ENCODE peak calls at places on chromosomes 7 and 10, in six cellular contexts. O, D, Z, P, H and L are unnamed samples.

GRCh38 chr10:71939861-71940474 is 24.2 kb upstream of the CHST3 start:
- DNase-seq in O (no peak), D (no peak), Z (no peak), P (no peak), H (no peak), L (no peak)

GRCh38 chr7:131031100-131031868 is 296.4 kb upstream of the MKLN1 start:
- DNase-seq in O (no peak), D (no peak), Z (no peak), P (no peak), H (no peak), L (no peak)

GRCh38 chr10:31952066-31952465 is 23.4 kb upstream of the ARHGAP12 start:
- DNase-seq in O (no peak), D (no peak), Z (no peak), P (no peak), H (no peak), L (no peak)

GRCh38 chr10:63256047-63256773 is 123.1 kb downstream of the NRBF2 start:
- DNase-seq in O (no peak), D (no peak), Z (no peak), P (no peak), H (no peak), L (no peak)

GRCh38 chr10:11208908-11209809 is 191.5 kb downstream of the CELF2 start:
- DNase-seq in O (no peak), D (no peak), Z (no peak), P (no peak), H (no peak), L (no peak)

GRCh38 chr7:128911441-128912031 is 1.0 kb upstream of the KCP start:
- DNase-seq in O (no peak), D (no peak), Z (no peak), P (no peak), H (peak), L (peak)

GRCh38 chr7:36366649-36367560 is 22.8 kb upstream of the ANLN start:
- DNase-seq in O (peak), D (peak), Z (peak), P (peak), H (peak), L (peak)

GRCh38 chr10:123275183-123275549 is 121.0 kb downstream of the BUB3 start:
- DNase-seq in O (no peak), D (no peak), Z (no peak), P (no peak), H (no peak), L (no peak)

GRCh38 chr7:55048221-55048859 is 29.5 kb downstream of the EGFR start:
- DNase-seq in O (peak), D (peak), Z (no peak), P (no peak), H (no peak), L (no peak)

GRCh38 chr7:155824195-155824915 is 12.1 kb upstream of the SHH start:
- DNase-seq in O (no peak), D (no peak), Z (no peak), P (no peak), H (no peak), L (peak)

GRCh38 chr10:28963539-28964221 is 286.4 kb downstream of the BAMBI start:
- DNase-seq in O (no peak), D (no peak), Z (no peak), P (no peak), H (no peak), L (no peak)

GRCh38 chr10:43226851-43227845 is 39.7 kb downstream of the RASGEF1A start:
- DNase-seq in O (no peak), D (no peak), Z (no peak), P (no peak), H (peak), L (peak)

GRCh38 chr7:27147211-27148030 is at the start of gene HOXA6:
- DNase-seq in O (peak), D (no peak), Z (peak), P (peak), H (peak), L (peak)

GRCh38 chr7:84009051-84009450 is 185.5 kb downstream of the SEMA3A start:
- DNase-seq in O (no peak), D (no peak), Z (peak), P (no peak), H (no peak), L (no peak)

GRCh38 chr10:103828107-103828506 is 27.3 kb downstream of the SH3PXD2A start:
- DNase-seq in O (no peak), D (no peak), Z (no peak), P (no peak), H (no peak), L (no peak)

GRCh38 chr10:128744092-128744491 is 617.9 kb upstream of the MKI67 start:
- DNase-seq in O (no peak), D (no peak), Z (no peak), P (no peak), H (no peak), L (no peak)

GRCh38 chr10:43204394-43204942 is 62.4 kb downstream of the RASGEF1A start:
- DNase-seq in O (no peak), D (no peak), Z (no peak), P (peak), H (no peak), L (no peak)

GRCh38 chr10:47095211-47095610 is 184.0 kb downstream of the PTPN20 start:
- DNase-seq in O (no peak), D (no peak), Z (no peak), P (no peak), H (no peak), L (no peak)

GRCh38 chr10:43219848-43220247 is 47.0 kb downstream of the RASGEF1A start:
- DNase-seq in O (no peak), D (no peak), Z (no peak), P (no peak), H (no peak), L (no peak)

GRCh38 chr10:95556994-95557767 is 4.0 kb downstream of the SORBS1 start:
- DNase-seq in O (no peak), D (no peak), Z (no peak), P (no peak), H (no peak), L (no peak)